ENCODE peak calls at places on chromosomes 13 and 19, in seven cellular contexts. S, H, R, F, V, B and J are unnamed samples.

GRCh38 chr19:51742736-51743288 is 8.9 kb downstream of the FPR1 start:
- DNase-seq in S (no peak), H (no peak), R (no peak), F (no peak), V (no peak), B (no peak), J (no peak)

GRCh38 chr13:63840551-63841421 is 2425.1 kb upstream of the PCDH20 start:
- DNase-seq in S (no peak), H (no peak), R (no peak), F (no peak), V (no peak), B (no peak), J (no peak)

GRCh38 chr19:18415177-18415867 is 3.9 kb upstream of the SSBP4 start:
- DNase-seq in S (no peak), H (peak; percentile 94), R (peak; percentile 81), F (no peak), V (no peak), B (no peak), J (peak; percentile 72)

GRCh38 chr19:32308436-32309077 is 36.9 kb upstream of the ZNF507 start:
- DNase-seq in S (no peak), H (no peak), R (no peak), F (no peak), V (no peak), B (no peak), J (no peak)

GRCh38 chr19:41297628-41298326 is 12.2 kb upstream of the CCDC97 start:
- DNase-seq in S (no peak), H (no peak), R (no peak), F (no peak), V (no peak), B (no peak), J (no peak)

GRCh38 chr13:30398601-30399072 is 23.7 kb upstream of the UBE2L5 start:
- DNase-seq in S (no peak), H (no peak), R (no peak), F (no peak), V (no peak), B (no peak), J (no peak)

GRCh38 chr13:33761744-33762143 is 56.2 kb upstream of the RFC3 start:
- DNase-seq in S (peak; percentile 36), H (no peak), R (no peak), F (no peak), V (peak; percentile 8), B (no peak), J (no peak)

GRCh38 chr19:27794444-27795042 is 1418.4 kb downstream of the UQCRFS1 start:
- DNase-seq in S (no peak), H (peak; percentile 80), R (peak; percentile 48), F (peak; percentile 13), V (peak; percentile 33), B (no peak), J (peak; percentile 49)

GRCh38 chr13:59672445-59672844 is 491.3 kb downstream of the DIAPH3 start:
- DNase-seq in S (no peak), H (no peak), R (no peak), F (no peak), V (no peak), B (no peak), J (no peak)

GRCh38 chr19:3057275-3057714 is 5.0 kb downstream of the TLE5 start:
- DNase-seq in S (no peak), H (peak; percentile 96), R (peak; percentile 68), F (no peak), V (peak; percentile 36), B (no peak), J (no peak)

GRCh38 chr13:78465250-78465649 is 138.1 kb downstream of the POU4F1 start:
- DNase-seq in S (no peak), H (no peak), R (no peak), F (no peak), V (no peak), B (no peak), J (no peak)

GRCh38 chr13:100675660-100676129 is 1.1 kb upstream of the TMTC4 start:
- DNase-seq in S (no peak), H (no peak), R (no peak), F (peak; percentile 23), V (no peak), B (no peak), J (no peak)

GRCh38 chr13:90717451-90717936 is 630.0 kb upstream of the MIR17HG start:
- DNase-seq in S (no peak), H (no peak), R (no peak), F (no peak), V (peak; percentile 82), B (no peak), J (no peak)

GRCh38 chr19:1453525-1454371 is 3.8 kb downstream of the APC2 start:
- DNase-seq in S (no peak), H (no peak), R (peak; percentile 93), F (peak; percentile 44), V (peak; percentile 70), B (no peak), J (no peak)

GRCh38 chr19:29587518-29587986 is 18.5 kb upstream of the POP4 start:
- DNase-seq in S (no peak), H (no peak), R (no peak), F (peak; percentile 56), V (peak; percentile 21), B (no peak), J (peak; percentile 31)

GRCh38 chr13:98927954-98928927 is 49.6 kb downstream of the DOCK9 start:
- DNase-seq in S (no peak), H (no peak), R (no peak), F (no peak), V (no peak), B (no peak), J (no peak)

GRCh38 chr13:34391071-34391470 is 551.0 kb upstream of the NBEA start:
- DNase-seq in S (no peak), H (no peak), R (no peak), F (no peak), V (peak; percentile 79), B (no peak), J (no peak)

GRCh38 chr13:27673911-27674310 is 52.2 kb downstream of the POLR1D start:
- DNase-seq in S (no peak), H (no peak), R (no peak), F (no peak), V (no peak), B (no peak), J (no peak)

GRCh38 chr13:46184277-46184699 is 2.3 kb upstream of the LCP1 start:
- DNase-seq in S (peak; percentile 33), H (no peak), R (no peak), F (peak; percentile 84), V (no peak), B (peak; percentile 60), J (peak; percentile 81)

GRCh38 chr19:47353307-47353712 is 4.2 kb downstream of the DHX34 start:
- DNase-seq in S (no peak), H (no peak), R (no peak), F (no peak), V (no peak), B (no peak), J (no peak)

GRCh38 chr19:13689050-13689449 is 75.3 kb upstream of the MRI1 start:
- DNase-seq in S (peak; percentile 25), H (no peak), R (no peak), F (peak; percentile 7), V (no peak), B (no peak), J (peak; percentile 36)

GRCh38 chr19:48318286-48318987 is 6.9 kb upstream of the EMP3 start:
- DNase-seq in S (no peak), H (no peak), R (no peak), F (no peak), V (no peak), B (no peak), J (no peak)

GRCh38 chr13:58032676-58033440 is 401.3 kb downstream of the PCDH17 start:
- DNase-seq in S (no peak), H (no peak), R (no peak), F (no peak), V (no peak), B (no peak), J (no peak)

GRCh38 chr13:49367640-49368431 is 76.0 kb downstream of the CAB39L start:
- DNase-seq in S (no peak), H (no peak), R (no peak), F (no peak), V (no peak), B (no peak), J (no peak)

GRCh38 chr19:10688545-10689280 is 12.5 kb upstream of the QTRT1 start:
- DNase-seq in S (no peak), H (no peak), R (no peak), F (no peak), V (no peak), B (no peak), J (no peak)